ENCODE peak calls at places on chromosomes 16 and 17, in five cellular contexts. Y is ovary, R is AG10803, K is OCI-LY7, V is prostate gland. C is an unnamed sample.

GRCh38 chr17:81388612-81389367 is 6.5 kb upstream of the BAHCC1 start:
- DNase-seq in Y (peak), R (peak), K (no peak), V (no peak), C (peak)

GRCh38 chr17:30062372-30062771 is 54.2 kb upstream of the NSRP1 start:
- DNase-seq in Y (no peak), R (no peak), K (no peak), V (no peak), C (no peak)

GRCh38 chr16:19898924-19899604 is 14.4 kb upstream of the GPRC5B start:
- DNase-seq in Y (no peak), R (peak), K (peak), V (peak), C (no peak)

GRCh38 chr16:88394426-88394825 is 11.7 kb downstream of the ZNF469 start:
- DNase-seq in Y (no peak), R (no peak), K (no peak), V (no peak), C (no peak)

GRCh38 chr17:75468311-75468754 is 11.9 kb downstream of the TMEM94 start:
- DNase-seq in Y (no peak), R (peak), K (no peak), V (no peak), C (peak)

GRCh38 chr16:424623-425081 is 797 bp upstream of the RAB11FIP3 start:
- DNase-seq in Y (peak), R (peak), K (no peak), V (peak), C (peak)

GRCh38 chr16:706189-707061 is 824 bp upstream of the FBXL16 start:
- DNase-seq in Y (no peak), R (no peak), K (no peak), V (no peak), C (no peak)

GRCh38 chr17:51640108-51640622 is 379.8 kb downstream of the UTP18 start:
- DNase-seq in Y (no peak), R (no peak), K (peak), V (no peak), C (no peak)

GRCh38 chr17:45341389-45342158 is 24.8 kb upstream of the MAP3K14 start:
- DNase-seq in Y (peak), R (peak), K (no peak), V (no peak), C (peak)

GRCh38 chr16:558298-559020 is 1.7 kb upstream of the PRR35 start:
- DNase-seq in Y (peak), R (no peak), K (no peak), V (no peak), C (peak)

GRCh38 chr16:31242197-31242596 is 17.6 kb upstream of the ITGAM start:
- DNase-seq in Y (no peak), R (peak), K (no peak), V (no peak), C (no peak)

GRCh38 chr16:71865173-71865863 is 18.7 kb downstream of the ZNF821 start:
- DNase-seq in Y (no peak), R (no peak), K (no peak), V (no peak), C (no peak)

GRCh38 chr17:50836826-50837225 is 1.4 kb downstream of the WFIKKN2 start:
- DNase-seq in Y (no peak), R (no peak), K (no peak), V (no peak), C (no peak)

GRCh38 chr16:85072947-85073346 is 39.3 kb downstream of the CIBAR2 start:
- DNase-seq in Y (no peak), R (peak), K (no peak), V (no peak), C (peak)

GRCh38 chr16:2043980-2044451 is 3.6 kb downstream of the NTHL1 start:
- DNase-seq in Y (no peak), R (no peak), K (no peak), V (no peak), C (no peak)

GRCh38 chr16:66251406-66252160 is 114.9 kb upstream of the CDH5 start:
- DNase-seq in Y (no peak), R (no peak), K (no peak), V (no peak), C (no peak)
- H3K4me3 ChIP-seq in Y (no peak), R (no peak), K (no peak), V (no peak), C (no peak)

GRCh38 chr17:15092762-15093161 is 172.4 kb downstream of the PMP22 start:
- DNase-seq in Y (no peak), R (peak), K (no peak), V (no peak), C (peak)

GRCh38 chr17:15087946-15088345 is 177.2 kb downstream of the PMP22 start:
- DNase-seq in Y (no peak), R (no peak), K (no peak), V (no peak), C (no peak)

GRCh38 chr17:15090533-15090932 is 174.6 kb downstream of the PMP22 start:
- DNase-seq in Y (no peak), R (no peak), K (no peak), V (no peak), C (no peak)

GRCh38 chr17:15092261-15092660 is 172.9 kb downstream of the PMP22 start:
- DNase-seq in Y (no peak), R (no peak), K (no peak), V (no peak), C (no peak)

DNA sequence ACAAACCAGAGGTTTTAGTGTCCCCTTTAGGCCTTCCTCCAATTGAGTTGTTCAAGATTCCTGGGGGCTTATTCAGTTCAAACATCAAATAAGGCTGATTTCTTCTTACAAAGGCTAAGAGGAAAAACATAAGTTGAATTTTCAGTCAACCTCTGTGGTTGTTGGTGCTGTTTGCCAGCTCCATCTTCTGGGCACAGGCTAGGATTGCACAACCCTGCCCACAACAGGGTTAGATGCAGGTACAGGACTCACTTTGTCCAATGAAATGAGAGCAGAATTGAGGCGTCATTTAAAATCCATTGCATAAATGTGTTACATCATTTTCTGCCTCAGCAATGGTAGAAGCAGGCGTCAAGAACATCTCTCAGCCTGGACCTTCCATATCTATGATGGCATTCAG is 173.3 kb downstream of the PMP22 start:
- DNase-seq in Y (no peak), R (no peak), K (peak), V (no peak), C (no peak)
- TF ChIP-seq CTCF in Y (no peak), R (no peak), K (peak), V (no peak), C (no peak)

GRCh38 chr16:12900599-12901203 is 697 bp upstream of the SHISA9 start:
- DNase-seq in Y (no peak), R (no peak), K (no peak), V (no peak), C (no peak)
- H3K4me3 ChIP-seq in Y (no peak), R (no peak), K (no peak), V (peak), C (no peak)

GRCh38 chr17:32854177-32854576 is 22.7 kb downstream of the MYO1D start:
- DNase-seq in Y (no peak), R (no peak), K (no peak), V (no peak), C (peak)

GRCh38 chr17:32849879-32850278 is 27.0 kb downstream of the MYO1D start:
- DNase-seq in Y (no peak), R (peak), K (no peak), V (no peak), C (no peak)

GRCh38 chr17:32852811-32853210 is 24.1 kb downstream of the MYO1D start:
- DNase-seq in Y (no peak), R (no peak), K (no peak), V (no peak), C (no peak)

GRCh38 chr17:32855620-32856019 is 21.3 kb downstream of the MYO1D start:
- DNase-seq in Y (no peak), R (no peak), K (no peak), V (no peak), C (no peak)

GRCh38 chr17:32854834-32855389 is 22.0 kb downstream of the MYO1D start:
- DNase-seq in Y (no peak), R (no peak), K (no peak), V (no peak), C (no peak)
- TF ChIP-seq CTCF in Y (no peak), R (no peak), K (peak), V (no peak), C (no peak)

DNA sequence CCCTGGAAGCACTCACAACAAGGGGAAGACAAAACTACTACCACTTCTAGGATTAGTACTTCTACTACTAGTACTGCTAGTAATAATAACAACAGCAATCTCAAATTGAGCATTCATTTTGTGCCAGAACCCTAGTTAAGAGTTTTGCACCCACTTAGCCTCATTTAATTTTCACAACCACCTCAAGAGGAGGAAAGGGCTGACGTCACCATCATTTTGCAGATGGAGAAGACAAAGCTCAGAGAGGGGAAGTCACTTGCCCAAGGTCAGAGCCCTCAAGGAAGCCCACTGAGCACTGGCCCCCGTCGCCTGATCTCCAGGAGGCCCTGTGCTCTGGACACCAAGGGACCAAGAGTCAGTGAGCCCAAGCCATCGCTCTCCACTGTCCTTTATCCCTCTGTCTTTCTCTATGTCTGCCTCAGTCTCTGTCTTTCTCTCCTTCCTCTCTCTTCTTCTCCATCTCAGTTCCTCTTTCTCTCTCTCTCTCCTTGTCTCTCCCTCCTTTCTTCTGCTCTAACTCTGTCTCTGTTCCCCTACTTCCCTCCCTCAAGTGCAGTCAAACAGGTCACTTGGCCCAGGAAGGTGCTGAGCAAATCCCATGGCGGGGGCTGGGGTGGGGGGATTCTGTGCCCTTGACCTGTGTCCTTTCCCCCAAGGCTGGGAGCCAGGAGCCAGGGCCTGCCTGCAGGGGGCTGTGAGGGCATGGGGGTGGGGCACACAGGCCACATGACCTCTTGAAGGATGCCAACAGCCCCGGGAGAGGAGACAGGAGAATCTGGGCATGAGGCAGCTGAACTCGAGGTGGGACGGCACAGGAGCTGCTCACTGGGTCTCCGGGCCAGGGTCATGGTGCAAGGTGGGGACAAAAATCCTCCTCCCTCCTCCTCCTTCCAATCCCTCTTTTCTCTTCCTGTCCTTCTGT is 11.2 kb upstream of the NGFR start:
- DNase-seq in Y (no peak), R (no peak), K (no peak), V (no peak), C (no peak)
- H3K4me3 ChIP-seq in Y (no peak), R (no peak), K (no peak), V (no peak), C (no peak)

GRCh38 chr16:27374794-27375499 is 27.0 kb upstream of the IL21R start:
- DNase-seq in Y (peak), R (peak), K (peak), V (peak), C (peak)
- TF ChIP-seq CTCF in Y (peak), R (peak), K (peak), V (no peak), C (peak)